ENCODE peak calls at places on chromosome 21, in six cellular contexts. O is IMR-90, V is cardiac muscle cell, I is PC-3, J is psoas muscle, H is hepatocyte. T is an unnamed sample.

GRCh38 chr21:42460391-42461184 is 35.4 kb downstream of the RSPH1 start:
- DNase-seq in O (no peak), V (no peak), I (no peak), J (peak; percentile 47), H (no peak), T (no peak)

GRCh38 chr21:29943885-29944284 is 4.1 kb upstream of the GRIK1 start:
- DNase-seq in O (no peak), V (no peak), I (peak; percentile 31), J (no peak), H (no peak), T (no peak)

GRCh38 chr21:29499734-29500343 is 201.1 kb downstream of the BACH1 start:
- DNase-seq in O (no peak), V (peak; percentile 57), I (peak; percentile 67), J (no peak), H (no peak), T (peak; percentile 75)

GRCh38 chr21:24367936-24368335 is 1239.3 kb downstream of the MRPL39 start:
- DNase-seq in O (peak; percentile 43), V (no peak), I (peak; percentile 65), J (no peak), H (no peak), T (no peak)

GRCh38 chr21:42629856-42630410 is 23.5 kb upstream of the PDE9A start:
- DNase-seq in O (no peak), V (no peak), I (no peak), J (no peak), H (no peak), T (no peak)

GRCh38 chr21:16072176-16072575 is 342.4 kb downstream of the USP25 start:
- DNase-seq in O (no peak), V (no peak), I (no peak), J (no peak), H (no peak), T (no peak)

GRCh38 chr21:42047821-42048613 is 23.1 kb upstream of the UMODL1 start:
- DNase-seq in O (peak; percentile 99), V (peak; percentile 73), I (peak; percentile 58), J (peak; percentile 76), H (no peak), T (no peak)

GRCh38 chr21:29904359-29905282 is 35.2 kb downstream of the GRIK1 start:
- DNase-seq in O (no peak), V (no peak), I (peak; percentile 24), J (no peak), H (no peak), T (peak; percentile 21)

GRCh38 chr21:29578306-29578705 is 279.6 kb downstream of the BACH1 start:
- DNase-seq in O (no peak), V (no peak), I (no peak), J (no peak), H (no peak), T (peak; percentile 69)

GRCh38 chr21:26388731-26389231 is 184.3 kb downstream of the CYYR1 start:
- DNase-seq in O (peak; percentile 38), V (peak; percentile 48), I (peak; percentile 89), J (no peak), H (no peak), T (peak; percentile 51)

GRCh38 chr21:42568377-42568776 is 54.7 kb downstream of the SLC37A1 start:
- DNase-seq in O (no peak), V (no peak), I (no peak), J (no peak), H (no peak), T (no peak)

GRCh38 chr21:41777934-41778815 is 11.3 kb upstream of the RIPK4 start:
- DNase-seq in O (peak; percentile 69), V (peak; percentile 94), I (peak; percentile 96), J (peak; percentile 80), H (peak; percentile 92), T (peak; percentile 93)

GRCh38 chr21:34582506-34583150 is 32.3 kb downstream of the RCAN1 start:
- DNase-seq in O (peak; percentile 65), V (peak; percentile 74), I (peak; percentile 54), J (no peak), H (peak; percentile 51), T (peak; percentile 53)
- H3K4me1 ChIP-seq in O (peaks cover 9% of the 10 kb centered on the region), V (peaks cover 12% of the 10 kb centered on the region), I (peaks cover 9% of the 10 kb centered on the region), J (peaks cover 30% of the 10 kb centered on the region), H (no peaks in the 10 kb centered on the region), T (no peaks in the 10 kb centered on the region)

DNA sequence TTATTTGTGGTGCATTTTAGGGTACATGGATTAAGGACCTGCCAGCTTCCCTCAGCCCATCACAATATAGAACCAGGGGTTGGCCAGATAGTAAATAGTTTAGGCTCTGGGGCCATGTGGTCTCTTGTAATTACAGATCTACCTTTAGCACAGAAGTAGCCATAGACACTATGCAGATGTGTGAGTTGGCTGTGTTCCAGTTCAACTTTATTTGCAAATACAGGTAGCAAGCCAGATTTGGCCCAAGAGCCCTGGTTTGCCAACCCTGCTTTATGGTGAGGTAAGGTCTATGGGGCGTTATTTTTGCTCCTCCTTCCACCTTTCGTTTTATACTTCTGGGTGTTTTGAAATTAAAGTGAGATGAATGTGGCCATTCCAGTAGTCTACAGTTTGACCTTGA is 48.7 kb downstream of the MRPS6 start:
- DNase-seq in O (no peak), V (no peak), I (no peak), J (no peak), H (no peak), T (no peak)
- H3K4me1 ChIP-seq in O (peaks cover 4% of the 10 kb centered on the region), V (peaks cover 31% of the 10 kb centered on the region), I (no peaks in the 10 kb centered on the region), J (peaks cover 18% of the 10 kb centered on the region), H (peaks cover 3% of the 10 kb centered on the region), T (no peaks in the 10 kb centered on the region)

DNA sequence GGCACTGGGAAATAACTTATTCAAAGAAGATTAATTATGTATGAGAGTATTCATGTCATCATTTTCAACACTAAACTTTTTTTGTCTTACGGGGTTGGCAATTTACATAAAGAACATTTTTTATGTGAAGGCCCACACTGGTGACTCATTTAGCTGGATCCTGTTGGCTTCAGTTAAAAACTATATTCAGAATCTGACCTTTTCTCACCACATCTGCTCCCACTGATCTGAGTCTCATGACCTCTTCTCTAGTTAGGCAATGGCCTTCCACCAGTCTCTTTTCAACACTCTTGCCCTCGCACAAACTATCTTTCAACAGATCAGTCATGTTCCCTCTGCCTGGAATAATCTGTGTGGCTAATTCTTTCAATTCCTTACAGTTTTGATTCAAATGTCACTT is 53.4 kb downstream of the TMPRSS15 start:
- DNase-seq in O (no peak), V (no peak), I (no peak), J (no peak), H (no peak), T (no peak)
- H3K4me1 ChIP-seq in O (no peaks in the 10 kb centered on the region), V (no peaks in the 10 kb centered on the region), I (no peaks in the 10 kb centered on the region), J (no peaks in the 10 kb centered on the region), H (no peaks in the 10 kb centered on the region), T (no peaks in the 10 kb centered on the region)

DNA sequence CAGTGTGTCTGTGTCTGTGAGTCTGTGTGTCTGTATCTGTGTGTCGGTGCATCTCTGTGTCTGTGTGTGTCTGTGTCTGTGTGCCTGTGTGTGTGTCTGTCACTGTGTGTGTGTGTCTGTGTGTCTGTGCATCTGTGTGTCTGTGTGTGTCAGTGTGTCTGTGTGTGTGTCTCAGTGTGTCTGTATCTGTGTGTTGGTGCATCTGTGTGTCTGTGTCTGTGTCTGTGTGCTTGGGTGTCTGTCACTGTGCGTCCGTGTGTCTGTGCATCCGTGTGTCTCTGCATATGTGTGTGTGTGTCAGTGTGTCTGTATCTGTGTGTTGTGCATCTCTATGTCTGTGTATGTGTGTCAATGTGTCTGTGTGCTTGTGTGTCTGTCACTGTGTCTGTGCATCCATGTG is 44.7 kb upstream of the POFUT2 start:
- DNase-seq in O (no peak), V (no peak), I (no peak), J (no peak), H (no peak), T (no peak)
- H3K4me1 ChIP-seq in O (peaks cover 38% of the 10 kb centered on the region), V (peaks cover 24% of the 10 kb centered on the region), I (peaks cover 25% of the 10 kb centered on the region), J (no peaks in the 10 kb centered on the region), H (peaks cover 43% of the 10 kb centered on the region), T (no peaks in the 10 kb centered on the region)

GRCh38 chr21:44871576-44872265 is 1.8 kb downstream of the PTTG1IP start:
- DNase-seq in O (peak; percentile 77), V (peak; percentile 82), I (peak; percentile 94), J (peak; percentile 73), H (peak; percentile 74), T (no peak)

GRCh38 chr21:44870748-44871495 is 2.6 kb downstream of the PTTG1IP start:
- DNase-seq in O (no peak), V (no peak), I (peak; percentile 78), J (peak; percentile 87), H (no peak), T (no peak)

GRCh38 chr21:44872568-44873355 is 728 bp downstream of the PTTG1IP start:
- DNase-seq in O (peak; percentile 46), V (peak; percentile 47), I (peak; percentile 46), J (peak; percentile 73), H (peak; percentile 60), T (no peak)

GRCh38 chr21:44873356-44874239 is at the start of gene PTTG1IP:
- DNase-seq in O (peak; percentile 94), V (peak; percentile 99), I (peak; percentile 99), J (peak; percentile 100), H (peak; percentile 100), T (peak; percentile 99)

GRCh38 chr21:44872266-44872567 is 1.3 kb downstream of the PTTG1IP start:
- DNase-seq in O (no peak), V (no peak), I (no peak), J (no peak), H (no peak), T (no peak)
- H3K4me1 ChIP-seq in O (peaks cover 25% of the 10 kb centered on the region), V (peaks cover 31% of the 10 kb centered on the region), I (peaks cover 59% of the 10 kb centered on the region), J (peaks cover 62% of the 10 kb centered on the region), H (peaks cover 27% of the 10 kb centered on the region), T (peaks cover 54% of the 10 kb centered on the region)

GRCh38 chr21:34604556-34604955 is 10.4 kb downstream of the RCAN1 start:
- DNase-seq in O (no peak), V (no peak), I (no peak), J (no peak), H (no peak), T (no peak)
- H3K4me1 ChIP-seq in O (no peaks in the 10 kb centered on the region), V (peaks cover 22% of the 10 kb centered on the region), I (peaks cover 7% of the 10 kb centered on the region), J (no peaks in the 10 kb centered on the region), H (no peaks in the 10 kb centered on the region), T (no peaks in the 10 kb centered on the region)

GRCh38 chr21:44357064-44357837 is 3.8 kb downstream of the TRPM2 start:
- DNase-seq in O (no peak), V (no peak), I (no peak), J (no peak), H (no peak), T (no peak)
- H3K4me1 ChIP-seq in O (no peaks in the 10 kb centered on the region), V (no peaks in the 10 kb centered on the region), I (no peaks in the 10 kb centered on the region), J (no peaks in the 10 kb centered on the region), H (no peaks in the 10 kb centered on the region), T (peaks cover 8% of the 10 kb centered on the region)